ENCODE peak calls at places on chromosomes 3 and 15, in ten cellular contexts. W is AG20443, H is nephron progenitor cell, Z is HuH-7.5, R is C1 segment of cervical spinal cord, J is epithelial cell of prostate, G is AG10803, Q is amniotic epithelial cell, V is EL, L is GM23248. A is an unnamed sample.

GRCh38 chr3:71397046-71397445 is 186.5 kb downstream of the FOXP1 start:
- DNase-seq in W (peak), H (no peak), Z (no peak), R (no peak), J (no peak), G (peak), Q (peak), V (peak), L (peak), A (no peak)

GRCh38 chr3:114380233-114380645 is 86.4 kb downstream of the TIGIT start:
- DNase-seq in W (peak), H (no peak), Z (no peak), R (peak), J (no peak), G (peak), Q (peak), V (peak), L (peak), A (peak)

GRCh38 chr15:51185213-51185619 is 90.5 kb upstream of the TNFAIP8L3 start:
- DNase-seq in W (no peak), H (no peak), Z (no peak), R (no peak), J (no peak), G (no peak), Q (peak), V (no peak), L (no peak), A (no peak)

GRCh38 chr3:155065537-155065936 is 14.6 kb upstream of the MME start:
- DNase-seq in W (peak), H (no peak), Z (no peak), R (no peak), J (peak), G (peak), Q (peak), V (peak), L (peak), A (no peak)

GRCh38 chr15:41154412-41154811 is 38.3 kb upstream of the INO80 start:
- DNase-seq in W (no peak), H (no peak), Z (no peak), R (no peak), J (no peak), G (no peak), Q (no peak), V (peak), L (no peak), A (no peak)

GRCh38 chr3:178455264-178455663 is 81.0 kb upstream of the KCNMB2 start:
- DNase-seq in W (no peak), H (no peak), Z (no peak), R (no peak), J (no peak), G (no peak), Q (no peak), V (no peak), L (no peak), A (no peak)

GRCh38 chr3:39447637-39448483 is 19.6 kb upstream of the MOBP start:
- DNase-seq in W (peak), H (peak), Z (peak), R (peak), J (peak), G (peak), Q (peak), V (peak), L (peak), A (peak)

GRCh38 chr15:48336940-48337339 is 5.7 kb downstream of the DUT start:
- DNase-seq in W (peak), H (peak), Z (no peak), R (no peak), J (no peak), G (peak), Q (no peak), V (peak), L (peak), A (no peak)

GRCh38 chr3:122691195-122691594 is 10.6 kb downstream of the PARP14 start:
- DNase-seq in W (no peak), H (no peak), Z (no peak), R (no peak), J (no peak), G (peak), Q (peak), V (peak), L (peak), A (no peak)

GRCh38 chr15:81511160-81511559 is 137.1 kb upstream of the TMC3 start:
- DNase-seq in W (peak), H (no peak), Z (no peak), R (no peak), J (no peak), G (peak), Q (no peak), V (peak), L (peak), A (no peak)

GRCh38 chr3:62622553-62623174 is 249.3 kb upstream of the FEZF2 start:
- DNase-seq in W (peak), H (peak), Z (peak), R (no peak), J (no peak), G (peak), Q (peak), V (peak), L (peak), A (no peak)

GRCh38 chr15:43190178-43190577 is 5.0 kb downstream of the CCNDBP1 start:
- DNase-seq in W (no peak), H (no peak), Z (no peak), R (no peak), J (no peak), G (peak), Q (no peak), V (no peak), L (no peak), A (no peak)

GRCh38 chr3:73561494-73561893 is 63.2 kb downstream of the PDZRN3 start:
- DNase-seq in W (no peak), H (no peak), Z (no peak), R (no peak), J (no peak), G (peak), Q (no peak), V (no peak), L (no peak), A (no peak)

GRCh38 chr15:100780208-100780800 is 99.3 kb upstream of the ALDH1A3 start:
- DNase-seq in W (no peak), H (no peak), Z (no peak), R (no peak), J (no peak), G (no peak), Q (no peak), V (no peak), L (no peak), A (no peak)

GRCh38 chr3:168620854-168621253 is 525.1 kb upstream of the GOLIM4 start:
- DNase-seq in W (peak), H (peak), Z (peak), R (peak), J (no peak), G (no peak), Q (no peak), V (peak), L (peak), A (no peak)

GRCh38 chr3:144287001-144287400 is 315.4 kb downstream of the DIPK2A start:
- DNase-seq in W (no peak), H (no peak), Z (no peak), R (no peak), J (no peak), G (no peak), Q (no peak), V (no peak), L (no peak), A (no peak)

GRCh38 chr3:193782747-193783146 is 189.7 kb downstream of the OPA1 start:
- DNase-seq in W (no peak), H (no peak), Z (no peak), R (no peak), J (no peak), G (no peak), Q (no peak), V (no peak), L (no peak), A (no peak)

A was measured in frontal cortex.